ENCODE peak calls at places on chromosomes 16 and 17, in five cellular contexts. C, Y, H, G and N are unnamed samples.

GRCh38 chr16:90057738-90058173 is 19.4 kb downstream of the PRDM7 start:
- DNase-seq in C (peak), Y (no peak), H (no peak), G (peak), N (no peak)

GRCh38 chr16:65487231-65487630 is 365.4 kb upstream of the CDH11 start:
- DNase-seq in C (no peak), Y (no peak), H (no peak), G (no peak), N (no peak)

GRCh38 chr16:88451586-88452484 is 1.2 kb upstream of the ZFPM1 start:
- DNase-seq in C (peak), Y (no peak), H (no peak), G (peak), N (no peak)

GRCh38 chr16:73027655-73028220 is 20.2 kb downstream of the ZFHX3 start:
- DNase-seq in C (no peak), Y (peak), H (no peak), G (no peak), N (no peak)

GRCh38 chr16:23362460-23363317 is 60.6 kb downstream of the SCNN1B start:
- DNase-seq in C (no peak), Y (peak), H (peak), G (no peak), N (peak)

GRCh38 chr17:15039366-15039765 is 225.8 kb downstream of the PMP22 start:
- DNase-seq in C (no peak), Y (no peak), H (no peak), G (no peak), N (no peak)

GRCh38 chr17:32723310-32723955 is 153.5 kb downstream of the MYO1D start:
- DNase-seq in C (no peak), Y (no peak), H (no peak), G (no peak), N (no peak)

GRCh38 chr17:64038331-64039105 is 18.1 kb upstream of the ICAM2 start:
- DNase-seq in C (no peak), Y (peak), H (no peak), G (no peak), N (peak)

GRCh38 chr17:58639681-58640080 is 52.2 kb downstream of the TEX14 start:
- DNase-seq in C (no peak), Y (no peak), H (no peak), G (no peak), N (no peak)

GRCh38 chr16:85080923-85081498 is 31.3 kb downstream of the CIBAR2 start:
- DNase-seq in C (no peak), Y (no peak), H (no peak), G (no peak), N (no peak)

GRCh38 chr17:45868276-45868675 is 23.6 kb downstream of the SPPL2C start:
- DNase-seq in C (no peak), Y (no peak), H (no peak), G (no peak), N (no peak)

GRCh38 chr16:4640572-4641305 is 16.1 kb downstream of the MGRN1 start:
- DNase-seq in C (no peak), Y (no peak), H (peak), G (no peak), N (no peak)

GRCh38 chr17:78414178-78415162 is 36.0 kb downstream of the PGS1 start:
- DNase-seq in C (no peak), Y (no peak), H (no peak), G (no peak), N (no peak)

GRCh38 chr16:56191807-56192643 is 736 bp downstream of the GNAO1 start:
- DNase-seq in C (no peak), Y (no peak), H (no peak), G (no peak), N (no peak)

GRCh38 chr17:63984651-63985386 is 12.1 kb upstream of the SCN4A start:
- DNase-seq in C (peak), Y (no peak), H (peak), G (peak), N (peak)

DNA sequence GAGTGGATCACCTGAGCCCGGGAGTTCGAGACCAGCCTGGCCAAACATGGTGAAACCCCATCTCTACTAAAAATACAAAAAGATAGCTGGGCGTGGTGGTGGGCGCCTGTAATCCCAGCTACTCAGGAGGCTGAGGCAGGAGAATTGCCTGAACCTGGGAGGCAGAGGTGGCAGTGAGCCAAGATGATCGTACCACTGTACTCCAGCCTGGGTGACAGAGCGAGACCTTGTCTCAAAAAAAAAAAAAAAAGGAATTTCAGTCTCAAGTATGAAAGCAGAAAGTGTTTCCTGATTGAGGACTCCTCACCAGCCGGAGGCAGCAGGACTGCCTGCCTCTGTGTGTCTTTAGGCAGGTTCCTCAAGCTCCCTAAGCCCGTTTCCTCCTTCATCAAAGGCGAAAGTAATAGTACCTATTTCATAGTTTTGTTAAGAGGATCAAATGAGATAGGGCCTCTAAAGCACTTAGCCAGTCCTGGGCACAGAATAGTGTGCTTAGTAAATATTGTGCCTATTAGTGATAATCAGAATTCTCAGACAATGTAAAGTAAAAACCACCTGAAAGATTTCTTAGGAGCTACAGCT is 9.0 kb downstream of the RAI1 start:
- DNase-seq in C (no peak), Y (no peak), H (peak), G (no peak), N (no peak)
- H3K27ac ChIP-seq in C (no peak), Y (no peak), H (peak), G (peak), N (peak)

DNA sequence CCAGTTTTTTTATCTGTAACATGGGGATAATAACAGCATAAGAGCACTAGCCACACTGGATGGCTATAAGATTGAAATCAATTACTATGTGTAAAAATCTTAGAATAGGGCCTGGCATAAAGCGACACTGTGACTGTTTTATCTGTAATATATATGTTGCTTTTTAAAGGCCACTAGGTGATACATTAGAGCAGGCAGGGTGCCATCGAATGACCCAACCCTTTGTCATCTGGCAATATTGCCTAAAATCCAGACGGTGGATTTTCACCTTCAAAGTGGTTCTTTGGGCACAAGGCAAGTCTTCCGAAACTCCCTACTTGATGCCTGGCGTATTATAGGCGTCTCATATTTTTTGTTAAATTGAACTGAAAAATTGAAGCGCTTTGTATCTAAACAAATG is 69.1 kb downstream of the PRKCA start:
- DNase-seq in C (no peak), Y (no peak), H (no peak), G (no peak), N (no peak)
- TF ChIP-seq POLR2AphosphoS5 in C (no peak), Y (no peak), H (no peak), G (no peak), N (no peak)

DNA sequence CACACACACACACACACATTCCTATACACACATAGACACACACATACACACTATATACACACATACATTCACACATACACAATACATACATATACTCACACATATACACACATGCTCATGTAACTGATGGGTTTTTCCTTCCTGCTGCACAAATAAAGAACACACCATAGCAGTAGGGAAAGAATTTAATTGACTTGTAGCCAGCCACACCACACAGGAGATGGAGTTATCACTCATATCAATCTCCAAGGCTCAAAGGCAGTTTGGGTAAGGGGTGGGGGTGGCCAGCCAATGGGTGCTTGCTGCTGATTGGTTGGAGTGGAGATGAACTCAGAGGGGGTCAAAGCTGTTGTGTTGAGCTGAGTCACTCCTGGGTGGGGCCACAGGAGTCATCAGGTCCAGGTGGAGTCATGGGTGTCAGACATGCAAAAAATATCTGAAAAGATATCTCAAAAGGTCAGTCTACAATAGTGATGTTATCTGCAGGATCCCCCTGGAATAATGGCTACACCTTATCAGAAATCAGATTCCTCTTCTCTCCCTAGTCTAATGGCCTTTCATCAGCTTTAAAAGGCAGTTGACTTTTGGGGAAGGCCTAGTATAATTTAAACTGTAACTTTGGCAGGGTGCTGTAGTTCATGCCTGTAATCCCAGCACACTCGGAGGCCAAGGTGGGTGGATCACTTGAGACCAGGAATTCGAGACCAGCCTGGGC is 46.1 kb downstream of the WSB1 start:
- DNase-seq in C (peak), Y (no peak), H (no peak), G (peak), N (no peak)
- H3K27ac ChIP-seq in C (peak), Y (no peak), H (no peak), G (peak), N (no peak)

GRCh38 chr17:74213897-74214386 is 571 bp downstream of the TTYH2 start:
- DNase-seq in C (no peak), Y (peak), H (no peak), G (no peak), N (no peak)

GRCh38 chr17:74212262-74212912 is 984 bp upstream of the TTYH2 start:
- DNase-seq in C (peak), Y (peak), H (no peak), G (no peak), N (no peak)

GRCh38 chr17:74211929-74212261 is 1.5 kb upstream of the TTYH2 start:
- DNase-seq in C (no peak), Y (no peak), H (no peak), G (no peak), N (no peak)

GRCh38 chr17:74214642-74215331 is 1.4 kb downstream of the TTYH2 start:
- DNase-seq in C (no peak), Y (no peak), H (no peak), G (no peak), N (no peak)

DNA sequence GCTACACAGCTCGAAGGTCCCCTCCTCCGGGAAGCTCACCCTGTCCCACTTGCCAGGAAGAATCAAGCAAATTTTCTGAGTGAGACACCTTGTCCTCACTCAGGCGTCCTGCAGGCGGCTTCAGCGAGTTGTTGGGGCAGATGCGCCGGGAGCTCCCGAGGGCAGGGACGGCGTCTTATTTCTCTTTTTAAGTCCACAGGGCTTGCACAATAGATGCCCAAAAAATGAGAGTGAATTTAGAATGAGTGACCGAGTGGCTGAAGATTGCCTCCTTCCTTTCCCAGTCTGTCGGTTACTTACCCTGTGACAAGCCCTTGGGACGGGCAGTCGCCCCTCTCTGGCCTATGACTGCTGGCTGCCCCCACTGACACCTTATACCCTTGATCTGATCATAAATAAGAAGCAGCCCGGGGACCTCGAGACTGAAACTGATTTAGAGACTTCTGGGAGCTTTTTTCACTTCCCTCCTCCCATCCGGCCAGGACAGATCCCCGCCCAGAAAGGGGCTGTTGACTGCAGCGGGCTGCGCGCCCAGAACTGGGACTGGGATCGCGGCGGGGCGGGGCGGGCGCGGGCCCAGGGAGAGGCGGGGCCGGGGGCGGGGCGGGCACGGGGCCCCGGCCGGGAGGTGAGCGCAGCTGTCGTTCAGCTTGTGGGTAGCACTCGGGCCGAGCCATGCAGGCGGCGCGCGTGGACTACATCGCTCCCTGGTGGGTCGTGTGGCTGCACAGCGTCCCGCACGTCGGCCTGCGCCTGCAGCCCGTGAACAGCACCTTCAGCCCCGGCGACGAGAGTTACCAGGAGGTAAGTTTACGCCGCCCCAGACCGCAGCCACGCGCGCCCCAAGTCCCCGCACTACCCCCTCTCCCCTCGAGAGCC is at the start of gene TTYH2:
- DNase-seq in C (peak), Y (peak), H (peak), G (peak), N (peak)
- TF ChIP-seq POLR2AphosphoS5 in C (no peak), Y (peak), H (peak), G (peak), N (no peak)

DNA sequence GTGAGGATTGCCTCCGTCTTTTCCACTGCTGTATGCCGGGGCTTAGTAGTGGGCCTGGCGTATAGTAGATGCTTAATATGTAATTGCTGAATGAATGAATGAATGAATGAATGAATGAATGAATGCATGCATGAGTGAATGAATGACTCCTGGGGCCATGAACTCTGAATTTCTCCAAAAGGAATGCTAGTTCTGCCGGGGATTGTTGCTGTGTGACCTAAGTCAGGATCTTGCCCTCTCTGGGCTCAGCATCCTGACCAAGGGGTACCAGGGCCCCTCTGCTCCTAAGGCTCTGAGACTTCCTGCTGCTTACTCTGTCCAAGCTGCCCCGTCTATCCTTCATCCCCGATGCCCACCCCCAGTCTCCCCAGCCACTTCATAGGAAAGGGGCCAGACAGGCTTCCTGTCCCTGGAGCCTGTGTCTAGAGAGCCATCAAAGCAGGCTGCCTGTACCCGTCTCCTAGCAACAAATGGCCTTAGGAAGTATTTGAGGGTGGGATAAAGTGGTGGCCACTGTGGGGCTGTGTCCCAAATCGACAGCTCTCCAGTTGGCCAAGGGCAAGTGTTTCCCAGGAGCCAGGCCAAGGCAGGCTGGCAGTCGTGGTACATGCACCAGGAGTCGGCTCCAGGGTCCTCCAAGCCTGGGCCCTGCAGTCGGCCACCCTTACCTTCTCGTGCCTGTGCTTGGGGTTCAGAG is 11.6 kb upstream of the MPRIP start:
- DNase-seq in C (no peak), Y (no peak), H (no peak), G (no peak), N (no peak)
- H3K27ac ChIP-seq in C (no peak), Y (no peak), H (no peak), G (peak), N (no peak)

GRCh38 chr17:60597297-60597696 is 2.7 kb upstream of the PPM1D start:
- DNase-seq in C (no peak), Y (no peak), H (no peak), G (no peak), N (no peak)

GRCh38 chr17:60598001-60598736 is 1.8 kb upstream of the PPM1D start:
- DNase-seq in C (no peak), Y (no peak), H (no peak), G (no peak), N (no peak)

GRCh38 chr17:60600490-60601431 is 768 bp downstream of the PPM1D start:
- DNase-seq in C (peak), Y (peak), H (peak), G (peak), N (peak)

GRCh38 chr17:60599620-60600489 is at the start of gene PPM1D:
- DNase-seq in C (peak), Y (peak), H (peak), G (peak), N (peak)

DNA sequence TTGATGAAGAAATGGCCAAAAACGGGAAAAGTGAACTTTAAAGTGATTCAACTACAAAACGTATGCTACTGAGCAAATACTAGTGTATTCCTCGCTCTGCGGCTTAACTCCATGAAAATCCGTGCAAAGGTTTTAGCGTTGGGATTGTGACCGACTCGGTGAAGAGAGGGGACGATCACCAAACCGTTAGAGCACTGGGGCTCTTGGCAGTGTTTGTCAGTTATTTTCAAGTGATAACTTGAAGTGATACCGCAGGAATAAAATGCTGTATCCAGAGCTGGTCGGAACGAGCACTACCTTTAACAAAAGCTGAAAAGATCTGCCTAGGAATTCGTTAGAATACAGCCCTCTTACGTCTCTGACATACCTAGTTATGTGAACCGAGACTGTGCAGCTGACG is 773 bp upstream of the PPM1D start:
- DNase-seq in C (peak), Y (no peak), H (no peak), G (peak), N (no peak)
- TF ChIP-seq POLR2AphosphoS5 in C (no peak), Y (no peak), H (no peak), G (no peak), N (no peak)

DNA sequence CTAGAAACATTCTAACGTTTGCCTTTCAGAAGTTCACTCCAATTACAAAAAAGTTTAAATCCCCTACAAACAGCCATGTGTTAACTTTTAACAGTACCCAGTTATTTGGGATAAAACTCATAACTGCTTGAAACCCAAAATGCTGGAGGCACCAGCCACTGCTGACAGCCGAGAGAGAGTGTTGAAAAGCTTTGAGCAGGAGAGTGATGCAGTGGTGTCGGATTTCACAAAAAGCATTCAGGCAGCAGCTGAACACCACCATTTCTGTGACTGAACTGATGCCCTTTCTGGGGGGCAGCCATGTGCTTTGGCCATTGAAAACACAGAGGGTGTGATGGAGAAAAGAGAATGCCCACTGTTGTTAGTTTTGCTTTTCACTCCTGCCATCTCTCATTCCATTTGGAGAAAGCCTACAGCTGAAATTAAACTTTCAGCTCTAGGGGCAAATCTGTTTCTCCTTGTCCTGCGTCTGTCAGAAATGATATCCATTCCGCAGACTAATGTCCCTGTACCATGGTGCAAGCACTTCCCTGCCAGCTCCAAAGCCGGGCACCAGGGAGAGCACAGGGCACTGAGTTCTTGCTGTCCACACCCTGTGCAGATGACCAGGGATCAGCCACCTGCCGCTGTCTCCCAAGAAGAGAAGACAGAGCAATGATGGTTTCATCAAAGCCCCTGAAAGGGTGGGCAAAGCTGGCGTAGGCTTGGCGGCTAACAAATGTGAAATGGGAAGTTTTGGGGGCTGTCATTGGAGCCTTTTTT is 16.6 kb upstream of the MLYCD start:
- DNase-seq in C (no peak), Y (no peak), H (no peak), G (no peak), N (no peak)
- H3K27ac ChIP-seq in C (no peak), Y (no peak), H (no peak), G (no peak), N (no peak)

GRCh38 chr17:49225554-49226236 is 4.9 kb downstream of the PHOSPHO1 start:
- DNase-seq in C (no peak), Y (no peak), H (no peak), G (no peak), N (no peak)

GRCh38 chr17:49224997-49225337 is 5.6 kb downstream of the PHOSPHO1 start:
- DNase-seq in C (no peak), Y (no peak), H (no peak), G (no peak), N (no peak)

GRCh38 chr17:49224198-49224996 is 6.2 kb downstream of the PHOSPHO1 start:
- DNase-seq in C (no peak), Y (no peak), H (peak), G (no peak), N (peak)

GRCh38 chr17:49223168-49223516 is 7.4 kb downstream of the PHOSPHO1 start:
- DNase-seq in C (no peak), Y (no peak), H (no peak), G (no peak), N (no peak)

GRCh38 chr17:49223517-49224197 is 6.9 kb downstream of the PHOSPHO1 start:
- DNase-seq in C (peak), Y (no peak), H (peak), G (peak), N (peak)
- TF ChIP-seq POLR2AphosphoS5 in C (no peak), Y (no peak), H (no peak), G (no peak), N (no peak)